ENCODE peak calls at places on chromosomes 7 and 10, in five cellular contexts. One of them, this sample, is unnamed.

GRCh38 chr10:127854769-127855583 is 37.8 kb downstream of the CLRN3 start:
- DNase-seq in lung: no peak
- DNase-seq in transverse colon: peak
- DNase-seq in RWPE1: no peak
- DNase-seq in hepatocyte: no peak
- DNase-seq in this sample: no peak

GRCh38 chr10:31004611-31005193 is 27.0 kb downstream of the ZNF438 start:
- DNase-seq in hepatocyte: no peak
- DNase-seq in transverse colon: no peak
- DNase-seq in lung: no peak
- DNase-seq in RWPE1: no peak
- DNase-seq in this sample: no peak

GRCh38 chr10:104441601-104442000 is 88.0 kb downstream of the CFAP58 start:
- DNase-seq in lung: no peak
- DNase-seq in hepatocyte: peak
- DNase-seq in transverse colon: no peak
- DNase-seq in RWPE1: peak
- DNase-seq in this sample: no peak

GRCh38 chr7:99625321-99625720 is 8.6 kb downstream of the ZSCAN25 start:
- DNase-seq in lung: no peak
- DNase-seq in hepatocyte: no peak
- DNase-seq in transverse colon: no peak
- DNase-seq in RWPE1: no peak
- DNase-seq in this sample: no peak

GRCh38 chr10:15172306-15172840 is 3.9 kb upstream of the NMT2 start:
- DNase-seq in transverse colon: no peak
- DNase-seq in RWPE1: peak
- DNase-seq in lung: no peak
- DNase-seq in hepatocyte: no peak
- DNase-seq in this sample: no peak

GRCh38 chr7:2399848-2400587 is 3.4 kb upstream of the CHST12 start:
- DNase-seq in lung: peak
- DNase-seq in RWPE1: peak
- DNase-seq in hepatocyte: peak
- DNase-seq in transverse colon: peak
- DNase-seq in this sample: peak

GRCh38 chr7:88361357-88361756 is 54.7 kb upstream of the STEAP4 start:
- DNase-seq in RWPE1: no peak
- DNase-seq in hepatocyte: no peak
- DNase-seq in transverse colon: no peak
- DNase-seq in lung: no peak
- DNase-seq in this sample: no peak

GRCh38 chr10:22491480-22491879 is 146.2 kb downstream of the SPAG6 start:
- DNase-seq in lung: no peak
- DNase-seq in hepatocyte: no peak
- DNase-seq in RWPE1: no peak
- DNase-seq in transverse colon: no peak
- DNase-seq in this sample: peak

GRCh38 chr7:4882169-4882741 is 1.3 kb downstream of the RADIL start:
- DNase-seq in hepatocyte: peak
- DNase-seq in RWPE1: no peak
- DNase-seq in transverse colon: peak
- DNase-seq in lung: peak
- DNase-seq in this sample: peak

GRCh38 chr10:70966848-70967553 is 78.6 kb upstream of the PCBD1 start:
- DNase-seq in transverse colon: no peak
- DNase-seq in lung: no peak
- DNase-seq in RWPE1: no peak
- DNase-seq in hepatocyte: no peak
- DNase-seq in this sample: no peak

GRCh38 chr7:116182023-116182422 is 28.3 kb upstream of the TES start:
- DNase-seq in transverse colon: no peak
- DNase-seq in hepatocyte: no peak
- DNase-seq in lung: no peak
- DNase-seq in RWPE1: no peak
- DNase-seq in this sample: no peak

GRCh38 chr10:106577266-106577665 is 587.2 kb downstream of the SORCS1 start:
- DNase-seq in transverse colon: no peak
- DNase-seq in lung: no peak
- DNase-seq in hepatocyte: peak
- DNase-seq in RWPE1: peak
- DNase-seq in this sample: no peak

GRCh38 chr10:60041489-60042133 is 135.3 kb upstream of the CCDC6 start:
- DNase-seq in RWPE1: no peak
- DNase-seq in transverse colon: no peak
- DNase-seq in lung: no peak
- DNase-seq in hepatocyte: no peak
- DNase-seq in this sample: no peak

GRCh38 chr10:97805960-97806359 is 34.2 kb upstream of the SFRP5 start:
- DNase-seq in lung: no peak
- DNase-seq in hepatocyte: no peak
- DNase-seq in transverse colon: no peak
- DNase-seq in RWPE1: no peak
- DNase-seq in this sample: no peak

GRCh38 chr10:36574212-36574611 is 551.2 kb upstream of the ANKRD30A start:
- DNase-seq in lung: no peak
- DNase-seq in hepatocyte: no peak
- DNase-seq in RWPE1: no peak
- DNase-seq in transverse colon: no peak
- DNase-seq in this sample: no peak

GRCh38 chr10:131706476-131706875 is 194.3 kb upstream of the PPP2R2D start:
- DNase-seq in lung: no peak
- DNase-seq in transverse colon: no peak
- DNase-seq in hepatocyte: no peak
- DNase-seq in RWPE1: no peak
- DNase-seq in this sample: no peak

GRCh38 chr10:60955957-60956425 is 12.0 kb upstream of the RHOBTB1 start:
- DNase-seq in lung: no peak
- DNase-seq in hepatocyte: peak
- DNase-seq in transverse colon: no peak
- DNase-seq in RWPE1: peak
- DNase-seq in this sample: no peak

GRCh38 chr7:17942231-17942630 is 1.9 kb upstream of the SNX13 start:
- DNase-seq in hepatocyte: peak
- DNase-seq in transverse colon: no peak
- DNase-seq in lung: no peak
- DNase-seq in RWPE1: no peak
- DNase-seq in this sample: no peak

GRCh38 chr7:17939111-17939669 is 1.1 kb downstream of the SNX13 start:
- DNase-seq in lung: no peak
- DNase-seq in RWPE1: peak
- DNase-seq in transverse colon: no peak
- DNase-seq in hepatocyte: peak
- DNase-seq in this sample: no peak

GRCh38 chr7:17939670-17940301 is 508 bp downstream of the SNX13 start:
- DNase-seq in hepatocyte: peak
- DNase-seq in transverse colon: peak
- DNase-seq in RWPE1: peak
- DNase-seq in lung: peak
- DNase-seq in this sample: peak

GRCh38 chr7:17941171-17941490 is 837 bp upstream of the SNX13 start:
- DNase-seq in hepatocyte: peak
- DNase-seq in RWPE1: peak
- DNase-seq in lung: no peak
- DNase-seq in transverse colon: no peak
- DNase-seq in this sample: no peak

DNA sequence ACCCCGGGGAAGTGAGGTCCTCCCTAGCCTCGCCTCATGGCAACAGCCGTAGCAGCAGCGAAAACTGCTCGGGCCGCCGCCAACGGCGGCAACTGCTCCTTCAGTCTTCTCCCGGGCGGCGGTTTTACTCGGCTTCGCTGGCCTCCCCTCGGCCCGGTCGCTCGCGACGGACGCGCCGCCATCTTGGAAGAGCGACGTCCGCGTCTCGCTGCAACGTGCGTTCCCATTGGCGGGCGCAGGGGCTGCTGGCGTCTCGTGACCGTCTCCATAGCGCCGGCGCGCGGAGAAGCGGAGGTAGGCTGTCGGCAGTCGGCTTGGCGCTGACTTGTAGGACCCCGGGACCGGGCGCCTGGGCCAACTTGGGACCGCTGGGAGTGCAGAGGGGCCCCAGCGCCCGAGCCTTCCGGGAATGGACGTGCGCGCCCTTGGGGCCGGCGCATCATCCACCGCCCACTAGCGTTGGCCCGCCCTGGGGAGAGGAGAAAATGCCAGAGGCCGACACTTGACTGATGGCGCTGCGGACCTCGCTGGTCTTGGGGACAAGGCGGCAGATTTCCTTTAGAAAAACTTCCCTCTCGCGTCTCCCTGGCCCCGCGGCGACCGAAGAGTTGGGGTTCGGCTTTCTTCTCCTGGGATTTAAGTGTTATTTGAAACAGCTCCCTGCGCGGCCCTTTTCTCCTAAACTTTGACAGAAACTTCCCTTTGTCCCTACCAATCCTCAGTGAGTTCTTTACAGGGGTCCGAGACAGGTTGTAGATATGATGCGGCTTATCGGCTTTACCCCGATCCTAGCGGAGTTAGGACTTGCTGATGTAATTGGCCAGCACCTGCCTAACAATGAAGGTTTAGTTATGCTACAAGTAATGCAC is at the start of gene SNX13:
- DNase-seq in transverse colon: peak
- DNase-seq in lung: peak
- DNase-seq in hepatocyte: peak
- DNase-seq in RWPE1: peak
- DNase-seq in this sample: peak
- TF ChIP-seq CTCF in transverse colon: peak
- TF ChIP-seq CTCF in lung: peak
- TF ChIP-seq CTCF in hepatocyte: peak
- TF ChIP-seq CTCF in RWPE1: peak
- TF ChIP-seq CTCF in this sample: no peak

DNA sequence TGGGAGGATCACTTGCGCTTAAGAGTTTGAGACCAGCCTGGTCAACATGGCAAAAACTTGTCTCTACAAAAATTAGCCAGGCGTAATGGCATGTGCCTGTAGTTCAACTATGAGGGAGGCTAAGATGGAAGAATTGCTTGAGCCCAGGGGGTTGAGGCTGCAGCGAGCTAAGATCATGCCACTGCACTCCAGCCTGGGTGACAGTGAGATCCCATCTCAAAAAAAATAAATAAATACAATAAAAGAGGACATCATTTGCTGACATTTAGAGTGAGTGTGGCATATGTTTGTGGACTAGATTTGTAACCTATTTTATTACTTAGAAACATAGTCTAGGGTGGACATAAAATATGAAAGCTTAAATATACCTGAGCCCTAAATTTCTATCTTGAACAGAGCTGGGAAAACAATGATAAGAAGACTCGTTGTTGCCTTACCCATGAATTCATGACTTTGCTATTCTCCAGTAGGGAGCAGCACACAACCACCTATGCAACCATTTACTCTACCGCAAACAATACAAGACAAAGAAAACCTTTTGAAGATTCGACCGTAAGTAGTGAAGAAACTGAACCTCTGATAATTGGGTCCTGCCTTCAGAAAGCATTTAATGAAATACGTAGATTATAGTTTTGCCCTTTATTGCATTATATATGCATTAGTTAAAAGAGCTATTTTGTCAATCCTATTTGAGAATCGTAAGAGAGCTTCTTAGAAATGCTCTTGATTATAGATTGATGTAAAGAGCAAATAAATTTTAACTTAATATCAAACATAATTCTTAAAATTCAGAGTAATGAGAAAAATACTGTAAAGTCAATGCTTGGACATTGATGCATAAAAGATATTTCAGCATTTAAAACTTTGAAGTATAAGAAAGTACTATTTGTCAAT is 83.5 kb downstream of the GNAT3 start:
- DNase-seq in lung: no peak
- DNase-seq in transverse colon: no peak
- DNase-seq in hepatocyte: peak
- DNase-seq in RWPE1: peak
- DNase-seq in this sample: peak
- TF ChIP-seq CTCF in lung: peak
- TF ChIP-seq CTCF in transverse colon: peak
- TF ChIP-seq CTCF in hepatocyte: peak
- TF ChIP-seq CTCF in RWPE1: peak
- TF ChIP-seq CTCF in this sample: no peak

GRCh38 chr7:142960955-142961512 is 1.1 kb downstream of the KEL start:
- DNase-seq in hepatocyte: no peak
- DNase-seq in transverse colon: no peak
- DNase-seq in lung: no peak
- DNase-seq in RWPE1: no peak
- DNase-seq in this sample: no peak
- TF ChIP-seq CTCF in hepatocyte: peak
- TF ChIP-seq CTCF in transverse colon: no peak
- TF ChIP-seq CTCF in lung: no peak
- TF ChIP-seq CTCF in RWPE1: no peak
- TF ChIP-seq CTCF in this sample: no peak

DNA sequence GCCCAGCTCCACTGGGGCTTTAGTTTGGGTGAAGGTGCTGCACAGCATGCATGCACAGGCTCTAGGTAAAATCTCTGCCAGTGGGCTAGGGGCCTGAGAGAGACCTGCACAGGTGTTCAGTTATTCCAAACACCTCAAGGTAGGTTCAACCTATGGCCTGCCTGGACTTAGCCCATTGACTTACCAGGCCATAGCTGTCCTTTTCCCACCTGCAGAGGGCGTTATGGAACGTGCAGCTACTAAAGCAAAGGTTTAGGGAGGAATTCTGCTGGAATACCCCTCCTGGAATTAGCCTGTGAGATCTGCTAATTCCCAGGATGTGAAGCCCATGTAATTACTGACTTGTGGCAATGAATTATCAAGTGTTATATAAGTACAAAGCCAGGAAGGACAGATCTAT is 3.6 kb downstream of the VWC2 start:
- DNase-seq in lung: no peak
- DNase-seq in RWPE1: no peak
- DNase-seq in hepatocyte: no peak
- DNase-seq in transverse colon: peak
- DNase-seq in this sample: peak
- TF ChIP-seq CTCF in lung: no peak
- TF ChIP-seq CTCF in RWPE1: no peak
- TF ChIP-seq CTCF in hepatocyte: no peak
- TF ChIP-seq CTCF in transverse colon: no peak
- TF ChIP-seq CTCF in this sample: no peak

DNA sequence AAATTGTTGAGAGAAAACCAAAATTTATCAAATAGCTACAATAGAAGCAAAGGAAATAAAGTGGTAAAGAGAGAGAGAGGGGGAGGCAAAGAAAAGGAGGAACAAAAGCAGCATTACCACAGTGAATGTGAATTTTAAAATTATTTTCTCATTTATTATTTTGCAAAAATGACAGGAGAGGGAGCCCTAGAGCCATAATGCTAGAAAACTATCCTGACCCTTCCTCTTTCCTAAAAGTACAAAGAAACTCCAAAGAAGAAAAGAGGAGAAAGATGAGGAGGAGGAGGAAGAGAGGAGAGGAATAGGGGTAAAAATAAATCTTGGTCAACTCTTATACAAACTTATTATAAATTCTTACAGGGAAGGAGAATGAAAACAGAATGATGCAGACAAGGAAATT is 921.5 kb downstream of the NRG3 start:
- DNase-seq in RWPE1: no peak
- DNase-seq in transverse colon: no peak
- DNase-seq in lung: no peak
- DNase-seq in hepatocyte: no peak
- DNase-seq in this sample: no peak
- TF ChIP-seq CTCF in RWPE1: peak
- TF ChIP-seq CTCF in transverse colon: no peak
- TF ChIP-seq CTCF in lung: no peak
- TF ChIP-seq CTCF in hepatocyte: peak
- TF ChIP-seq CTCF in this sample: peak

GRCh38 chr7:139033346-139034114 is 2.3 kb downstream of the ZC3HAV1L start:
- DNase-seq in hepatocyte: no peak
- DNase-seq in RWPE1: no peak
- DNase-seq in lung: no peak
- DNase-seq in transverse colon: no peak
- DNase-seq in this sample: peak
- TF ChIP-seq CTCF in hepatocyte: no peak
- TF ChIP-seq CTCF in RWPE1: no peak
- TF ChIP-seq CTCF in lung: no peak
- TF ChIP-seq CTCF in transverse colon: no peak
- TF ChIP-seq CTCF in this sample: no peak

This sample was measured in thyroid gland.